ENCODE peak calls at places on chromosome 10, in four cellular contexts. V, X, R and C are unnamed samples.
A peak's percentile ranks its signal among the peaks of the same experiment; 100 is the strongest.

GRCh38 chr10:5658871-5659618 is 7.3 kb downstream of the ASB13 start:
- DNase-seq in V (no peak), X (no peak), R (no peak), C (no peak)

GRCh38 chr10:132912685-132913558 is 29.4 kb downstream of the CFAP46 start:
- DNase-seq in R (no peak), V (no peak), X (no peak), C (no peak)

GRCh38 chr10:101001225-101002035 is 1.8 kb downstream of the LZTS2 start:
- DNase-seq in V (no peak), X (peak; percentile 97), R (no peak), C (no peak)

GRCh38 chr10:131856441-131857094 is 44.2 kb upstream of the PPP2R2D start:
- DNase-seq in R (no peak), X (no peak), V (no peak), C (no peak)

GRCh38 chr10:75402486-75403143 is 1.1 kb upstream of the ZNF503 start:
- DNase-seq in V (peak; percentile 80), R (peak; percentile 41), X (no peak), C (no peak)

GRCh38 chr10:30000802-30001571 is 58.4 kb downstream of the JCAD start:
- DNase-seq in R (no peak), X (peak; percentile 89), V (no peak), C (no peak)

GRCh38 chr10:6033954-6034353 is 28.2 kb downstream of the IL2RA start:
- DNase-seq in X (no peak), V (no peak), R (no peak), C (no peak)

GRCh38 chr10:132964231-132964630 is 21.9 kb upstream of the CFAP46 start:
- DNase-seq in R (no peak), X (no peak), V (no peak), C (no peak)

GRCh38 chr10:76115471-76116155 is 684.2 kb downstream of the LRMDA start:
- DNase-seq in V (no peak), X (no peak), R (no peak), C (no peak)

GRCh38 chr10:22666287-22667092 is 47.9 kb downstream of the PIP4K2A start:
- DNase-seq in V (no peak), R (no peak), X (no peak), C (no peak)

GRCh38 chr10:130615463-130615862 is 479.3 kb downstream of the GLRX3 start:
- DNase-seq in V (no peak), R (no peak), X (no peak), C (no peak)

GRCh38 chr10:106338486-106338885 is 826.0 kb downstream of the SORCS1 start:
- DNase-seq in R (no peak), V (no peak), X (no peak), C (no peak)

GRCh38 chr10:113891476-113891875 is 37.0 kb downstream of the NHLRC2 start:
- DNase-seq in V (no peak), R (no peak), X (no peak), C (no peak)

GRCh38 chr10:11403116-11403515 is 208.3 kb downstream of the USP6NL start:
- DNase-seq in X (no peak), R (no peak), V (no peak), C (no peak)

GRCh38 chr10:132939957-132940790 is 2.2 kb downstream of the CFAP46 start:
- DNase-seq in V (peak; percentile 62), R (peak; percentile 67), X (no peak), C (no peak)

GRCh38 chr10:89699581-89700064 is 1.8 kb upstream of the KIF20B start:
- DNase-seq in R (no peak), X (no peak), V (no peak), C (no peak)

GRCh38 chr10:7119325-7120015 is 291.4 kb downstream of the SFMBT2 start:
- DNase-seq in R (no peak), X (no peak), V (no peak), C (no peak)

GRCh38 chr10:113603057-113603777 is 50.4 kb downstream of the HABP2 start:
- DNase-seq in X (no peak), V (no peak), R (no peak), C (no peak)

GRCh38 chr10:101301111-101301731 is 52.7 kb upstream of the BTRC start:
- DNase-seq in X (no peak), V (peak; percentile 73), R (no peak), C (no peak)

GRCh38 chr10:122113161-122113944 is 124.4 kb downstream of the TACC2 start:
- DNase-seq in X (peak; percentile 86), V (peak; percentile 77), R (peak; percentile 68), C (peak; percentile 37)

GRCh38 chr10:20596911-20597310 is 300.2 kb downstream of the NEBL start:
- DNase-seq in X (no peak), R (no peak), V (no peak), C (no peak)

GRCh38 chr10:35910234-35910633 is 268.1 kb upstream of the FZD8 start:
- DNase-seq in V (peak; percentile 40), X (no peak), R (no peak), C (no peak)

GRCh38 chr10:112376578-112376855 is 2.6 kb downstream of the ACSL5 start:
- DNase-seq in V (no peak), X (no peak), R (no peak), C (no peak)

GRCh38 chr10:48455392-48456151 is 149.1 kb downstream of the MAPK8 start:
- DNase-seq in R (no peak), V (no peak), X (peak; percentile 50), C (no peak)

GRCh38 chr10:92830478-92831389 is 17.6 kb upstream of the EXOC6 start:
- DNase-seq in R (no peak), V (no peak), X (no peak), C (no peak)

GRCh38 chr10:120205368-120206018 is 251.5 kb upstream of the PLPP4 start:
- DNase-seq in X (no peak), V (no peak), R (no peak), C (no peak)

GRCh38 chr10:117342638-117343037 is 32.6 kb downstream of the PDZD8 start:
- DNase-seq in X (no peak), V (peak; percentile 42), R (no peak), C (no peak)

GRCh38 chr10:125911145-125911544 is 14.8 kb downstream of the FANK1 start:
- DNase-seq in X (no peak), R (no peak), V (no peak), C (no peak)

GRCh38 chr10:6532321-6532720 is 47.8 kb downstream of the PRKCQ start:
- DNase-seq in X (no peak), R (no peak), V (no peak), C (no peak)

GRCh38 chr10:70053212-70053895 is 708 bp downstream of the MACROH2A2 start:
- DNase-seq in R (peak; percentile 39), X (no peak), V (peak; percentile 15), C (no peak)

GRCh38 chr10:70054902-70055301 is 2.3 kb downstream of the MACROH2A2 start:
- DNase-seq in V (no peak), X (no peak), R (no peak), C (no peak)

GRCh38 chr10:70052462-70053211 is at the start of gene MACROH2A2:
- DNase-seq in V (peak; percentile 82), X (peak; percentile 65), R (peak; percentile 69), C (no peak)

GRCh38 chr10:70055550-70055949 is 2.9 kb downstream of the MACROH2A2 start:
- DNase-seq in R (no peak), V (no peak), X (no peak), C (no peak)

GRCh38 chr10:70053896-70054641 is 1.4 kb downstream of the MACROH2A2 start:
- DNase-seq in R (peak; percentile 37), V (peak; percentile 62), X (no peak), C (no peak)
- TF ChIP-seq CTCF in R (peak; percentile 67), V (peak; percentile 48), X (no peak), C (no peak)

DNA sequence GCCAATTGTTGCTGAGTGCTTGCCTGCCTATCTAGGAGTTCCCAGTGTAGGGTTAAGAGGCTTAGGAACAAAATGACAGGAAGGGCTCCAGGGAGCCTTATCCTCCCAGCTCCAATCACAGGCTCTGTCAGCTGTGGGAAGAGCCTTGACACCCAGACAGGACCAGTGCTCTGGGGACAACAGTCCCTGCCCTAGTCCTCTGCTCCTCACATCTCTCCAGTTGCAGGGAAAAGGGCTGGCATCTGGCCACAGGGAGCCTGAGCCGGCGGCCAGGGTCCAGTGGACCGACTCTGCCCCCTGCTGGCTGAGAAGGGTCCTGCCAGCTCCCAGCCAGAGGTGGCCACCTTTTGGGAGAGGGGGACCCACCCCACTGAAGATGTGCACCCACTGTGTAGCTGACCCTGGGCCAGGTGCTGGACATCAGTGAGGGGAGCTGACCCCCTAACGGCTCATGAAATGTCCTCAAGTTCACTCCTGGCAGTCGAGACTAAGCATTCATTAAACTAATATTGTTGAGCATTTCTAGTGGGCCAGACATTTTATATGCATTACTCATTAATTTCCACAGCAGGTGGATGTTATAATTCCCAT is 17.6 kb downstream of the DNAJB12 start:
- DNase-seq in V (peak; percentile 63), R (peak; percentile 77), X (peak; percentile 89), C (peak; percentile 31)
- TF ChIP-seq CTCF in V (peak; percentile 96), R (peak; percentile 98), X (peak; percentile 80), C (peak; percentile 69)

DNA sequence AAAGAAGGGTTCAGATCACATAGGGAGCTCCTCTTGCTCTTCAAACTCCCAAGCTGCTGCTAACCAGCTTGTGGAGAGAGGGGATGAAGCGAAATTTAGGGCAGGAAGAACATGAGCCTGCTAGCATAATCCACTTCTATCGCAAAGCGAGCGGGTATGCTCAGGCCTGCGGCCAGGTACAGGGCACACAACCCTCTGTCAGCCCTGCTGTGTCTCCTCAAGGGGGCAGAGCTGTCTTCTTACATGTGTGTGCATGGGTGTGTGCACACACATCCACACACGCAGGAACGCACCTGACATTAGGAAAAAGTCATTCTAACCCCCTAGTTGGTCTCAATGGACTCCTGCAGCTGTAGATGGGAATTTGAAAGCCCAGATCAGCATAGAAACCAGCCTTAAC is 80.2 kb downstream of the PPP1R3C start:
- DNase-seq in V (peak; percentile 43), X (peak; percentile 57), R (no peak), C (no peak)
- TF ChIP-seq CTCF in V (peak; percentile 33), X (peak; percentile 32), R (no peak), C (peak; percentile 42)

GRCh38 chr10:14240253-14241189 is 90.2 kb downstream of the FRMD4A start:
- DNase-seq in R (no peak), V (peak; percentile 11), X (no peak), C (no peak)

GRCh38 chr10:14247650-14248258 is 83.0 kb downstream of the FRMD4A start:
- DNase-seq in V (no peak), X (no peak), R (no peak), C (no peak)

GRCh38 chr10:14244801-14245211 is 85.9 kb downstream of the FRMD4A start:
- DNase-seq in X (no peak), R (no peak), V (peak; percentile 28), C (no peak)

GRCh38 chr10:14241196-14241595 is 89.5 kb downstream of the FRMD4A start:
- DNase-seq in R (no peak), X (no peak), V (no peak), C (no peak)

DNA sequence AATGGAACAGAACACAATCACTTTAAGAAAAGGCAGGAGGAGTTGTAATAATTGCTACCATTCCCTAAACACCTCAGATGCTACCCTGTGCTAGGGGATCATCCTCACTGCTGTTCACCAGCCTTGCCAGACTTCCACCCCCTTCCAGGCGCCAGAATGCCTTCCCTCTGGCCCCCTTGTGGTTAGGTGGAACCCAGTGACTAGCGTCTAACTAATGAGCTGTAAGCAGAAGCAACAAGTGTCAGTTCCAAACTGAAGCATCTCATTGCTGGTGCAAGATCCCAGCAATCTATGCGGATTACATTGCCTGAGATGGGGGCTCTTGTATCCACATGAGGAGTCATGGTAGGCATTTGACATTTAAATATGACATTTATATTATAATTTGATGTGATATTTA is 86.6 kb downstream of the FRMD4A start:
- DNase-seq in X (no peak), V (peak; percentile 12), R (no peak), C (no peak)
- TF ChIP-seq CTCF in X (no peak), V (no peak), R (peak; percentile 40), C (peak; percentile 12)